ENCODE peak calls at places on chromosomes 12 and 14, in four cellular contexts. X is prostate gland, U is heart right ventricle, Z is heart left ventricle. N is an unnamed sample.

GRCh38 chr14:29282169-29282568 is 515.6 kb downstream of the FOXG1 start:
- DNase-seq in X (no peak), U (no peak), Z (no peak), N (no peak)

GRCh38 chr12:53205747-53206146 is 1.3 kb downstream of the ITGB7 start:
- DNase-seq in X (no peak), U (no peak), Z (no peak), N (no peak)

GRCh38 chr14:24243336-24243836 is 963 bp upstream of the TINF2 start:
- DNase-seq in X (no peak), U (no peak), Z (no peak), N (no peak)

GRCh38 chr14:49972199-49972671 is 79.4 kb downstream of the ARF6 start:
- DNase-seq in X (peak; percentile 41), U (peak; percentile 53), Z (peak; percentile 43), N (no peak)

GRCh38 chr14:89481167-89481566 is 64.1 kb upstream of the FOXN3 start:
- DNase-seq in X (no peak), U (peak; percentile 64), Z (peak; percentile 63), N (no peak)

GRCh38 chr14:100773331-100774163 is 46.9 kb downstream of the DLK1 start:
- DNase-seq in X (no peak), U (no peak), Z (no peak), N (no peak)

GRCh38 chr12:56013482-56013881 is 7.4 kb upstream of the IKZF4 start:
- DNase-seq in X (no peak), U (no peak), Z (no peak), N (no peak)

GRCh38 chr12:105107176-105107496 is 395 bp upstream of the WASHC4 start:
- DNase-seq in X (no peak), U (no peak), Z (no peak), N (no peak)

GRCh38 chr12:15446798-15447197 is 124.5 kb downstream of the PTPRO start:
- DNase-seq in X (no peak), U (no peak), Z (no peak), N (no peak)

GRCh38 chr14:53409974-53410373 is 256.9 kb upstream of the DDHD1 start:
- DNase-seq in X (no peak), U (no peak), Z (no peak), N (no peak)

GRCh38 chr14:23450376-23450775 is 14.9 kb upstream of the MYH7 start:
- DNase-seq in X (no peak), U (no peak), Z (no peak), N (no peak)

GRCh38 chr14:95353007-95353406 is 33.3 kb upstream of the CLMN start:
- DNase-seq in X (no peak), U (no peak), Z (no peak), N (no peak)

DNA sequence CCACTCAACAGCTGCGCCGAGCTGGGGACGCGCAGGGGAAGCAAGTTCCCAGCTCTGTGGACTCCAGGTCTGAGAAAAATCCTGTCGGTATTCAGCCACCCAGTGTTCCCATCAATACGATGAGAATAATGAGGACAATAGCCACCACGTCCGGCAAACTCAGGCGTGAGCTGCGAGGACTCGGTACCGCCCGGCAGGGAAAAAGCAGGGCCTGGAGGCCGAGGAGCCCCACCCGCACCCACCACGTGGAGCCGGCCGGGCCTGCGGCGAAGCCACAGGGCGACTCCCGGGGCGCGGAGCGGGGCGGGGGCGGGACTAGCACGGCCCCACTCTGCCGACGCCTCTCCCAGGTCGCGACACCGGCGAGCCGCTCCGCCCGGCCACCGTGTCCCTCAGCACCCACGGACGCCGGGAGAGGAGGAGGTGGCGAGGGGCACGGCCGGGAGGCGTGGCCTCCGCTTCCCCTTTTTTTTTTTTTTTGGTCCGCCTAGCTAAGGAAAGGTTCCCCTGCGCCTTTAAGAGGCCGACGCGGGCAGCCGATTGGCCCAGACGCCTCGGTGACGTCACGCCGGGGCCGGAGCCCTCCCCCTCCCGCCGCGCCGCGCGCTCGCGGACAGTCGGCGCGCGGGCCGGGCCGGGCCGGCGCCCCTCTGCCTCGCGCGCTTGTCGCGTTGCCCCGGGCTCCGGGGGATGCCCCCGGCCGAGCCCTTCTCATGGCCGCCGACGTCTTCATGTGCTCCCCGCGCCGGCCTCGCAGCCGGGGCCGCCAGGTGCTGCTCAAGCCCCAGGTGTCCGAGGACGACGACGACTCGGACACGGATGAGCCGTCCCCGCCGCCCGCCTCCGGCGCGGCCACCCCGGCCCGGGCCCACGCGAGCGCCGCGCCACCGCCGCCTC is at the start of gene MLXIP:
- DNase-seq in X (peak; percentile 92), U (peak; percentile 93), Z (peak; percentile 95), N (no peak)
- H3K4me3 ChIP-seq in X (peak within 1 kb of the TSS; percentile 53), U (peak within 1 kb of the TSS; percentile 74), Z (peak within 1 kb of the TSS; percentile 79), N (peak within 1 kb of the TSS; percentile 70)

GRCh38 chr12:1809606-1810140 is 10.7 kb upstream of the LRTM2 start:
- DNase-seq in X (no peak), U (no peak), Z (no peak), N (no peak)
- TF ChIP-seq CTCF in X (no peak), U (no peak), Z (no peak), N (no peak)

DNA sequence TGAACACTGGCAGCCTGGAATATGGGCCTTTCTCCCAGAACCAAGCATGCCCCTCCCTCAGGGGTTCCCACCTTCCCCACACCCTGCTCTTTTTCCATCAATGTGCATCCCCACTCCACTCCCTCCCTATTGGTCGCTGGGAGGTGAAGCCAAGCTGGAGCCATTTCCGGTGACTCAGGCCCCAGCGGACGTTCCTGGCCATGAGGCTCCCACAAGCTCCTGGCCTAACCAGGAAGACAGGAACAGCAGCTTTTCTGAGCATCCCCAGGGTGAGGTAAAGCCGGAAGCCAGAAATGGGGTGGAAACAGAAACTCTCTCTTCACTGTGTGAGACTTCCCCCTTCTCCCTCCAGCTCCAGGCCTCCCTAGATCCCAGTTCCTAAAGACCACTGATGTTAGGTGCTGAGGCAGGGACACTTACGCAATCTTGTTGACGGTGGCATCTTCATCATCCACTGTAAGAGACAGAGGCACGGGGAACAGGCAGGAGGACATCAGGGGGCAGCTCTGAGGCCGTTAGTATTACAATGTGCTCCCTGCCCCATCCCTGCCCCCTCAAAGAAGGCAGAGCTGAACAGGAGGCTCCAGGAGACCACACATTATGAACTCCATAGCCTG is 5.0 kb downstream of the LMBR1L start:
- DNase-seq in X (no peak), U (no peak), Z (peak; percentile 56), N (no peak)
- H3K4me3 ChIP-seq in X (no peak overlapping the region), U (no peak overlapping the region), Z (no peak overlapping the region), N (no peak overlapping the region)

GRCh38 chr12:107317751-107318553 is 224.6 kb upstream of the CRY1 start:
- DNase-seq in X (peak; percentile 94), U (peak; percentile 77), Z (peak; percentile 79), N (peak; percentile 82)
- TF ChIP-seq CTCF in X (no peak), U (no peak), Z (no peak), N (peak; percentile 47)